ENCODE peak calls at places on chromosomes 7 and 10, in ten cellular contexts. L is kidney epithelial cell, A is endodermal cell, E is epithelial cell of proximal tubule, B is cardiac fibroblast, H is astrocyte of the spinal cord, D is brain microvascular endothelial cell, C is lower leg skin, Q is fibroblast of mammary gland, V is colonic mucosa. J is an unnamed sample.

GRCh38 chr7:42617071-42617705 is 294.7 kb downstream of the C7orf25 start:
- DNase-seq in A (no peak), Q (no peak), D (no peak), C (no peak), E (no peak), H (no peak), B (peak), V (no peak), L (no peak), J (no peak)

GRCh38 chr7:132393789-132394261 is 182.4 kb downstream of the PLXNA4 start:
- DNase-seq in E (peak), C (peak), L (no peak), B (no peak), H (peak), D (no peak), A (no peak), Q (peak), V (no peak), J (no peak)

GRCh38 chr7:68770649-68771048 is 827.6 kb upstream of the AUTS2 start:
- DNase-seq in L (no peak), V (no peak), Q (no peak), A (no peak), B (no peak), C (no peak), E (no peak), H (no peak), D (no peak), J (no peak)

GRCh38 chr10:125868372-125868975 is 12.6 kb downstream of the DHX32 start:
- DNase-seq in E (no peak), A (peak), V (no peak), D (peak), C (no peak), H (peak), Q (peak), L (peak), B (peak), J (peak)

GRCh38 chr10:22931948-22932347 is 4.1 kb downstream of the ARMC3 start:
- DNase-seq in C (no peak), A (no peak), H (peak), E (no peak), Q (peak), D (peak), L (no peak), V (no peak), B (peak), J (peak)

GRCh38 chr10:91694170-91694794 is 61.4 kb upstream of the PPP1R3C start:
- DNase-seq in V (peak), D (peak), L (no peak), B (peak), C (no peak), H (peak), E (no peak), A (peak), Q (peak), J (peak)

GRCh38 chr10:6333086-6333485 is 130.4 kb downstream of the PFKFB3 start:
- DNase-seq in D (no peak), C (no peak), B (no peak), V (no peak), Q (no peak), H (no peak), A (no peak), E (no peak), L (no peak), J (no peak)

GRCh38 chr7:23021581-23021980 is 7.7 kb upstream of the HYCC1 start:
- DNase-seq in L (no peak), B (peak), V (no peak), D (no peak), Q (peak), H (no peak), A (no peak), E (no peak), C (no peak), J (no peak)

GRCh38 chr10:62384057-62384446 is 9.9 kb downstream of the ZNF365 start:
- DNase-seq in Q (peak), B (peak), L (peak), H (peak), A (no peak), V (no peak), E (no peak), D (peak), C (no peak), J (peak)

GRCh38 chr10:55410415-55410885 is 609.4 kb upstream of the PCDH15 start:
- DNase-seq in C (peak), L (no peak), Q (peak), B (no peak), E (no peak), H (no peak), A (peak), D (peak), V (peak), J (no peak)

GRCh38 chr7:134548877-134549276 is at the start of gene AKR1B15:
- DNase-seq in C (peak), L (no peak), V (no peak), Q (peak), B (peak), D (no peak), H (no peak), A (no peak), E (no peak), J (peak)

GRCh38 chr7:371779-372545 is 82.0 kb downstream of the FOXL3 start:
- DNase-seq in B (no peak), E (no peak), V (no peak), A (peak), H (no peak), D (no peak), Q (no peak), C (no peak), L (no peak), J (no peak)

GRCh38 chr7:17696422-17696821 is 243.9 kb downstream of the SNX13 start:
- DNase-seq in Q (peak), H (peak), D (peak), C (peak), B (peak), E (no peak), V (no peak), L (no peak), A (no peak), J (peak)

GRCh38 chr7:65250697-65251395 is 122.8 kb upstream of the ZNF92 start:
- DNase-seq in H (no peak), V (peak), B (no peak), E (no peak), D (no peak), A (no peak), Q (no peak), C (no peak), L (no peak), J (no peak)

GRCh38 chr10:84244651-84245270 is at the start of gene RGR:
- DNase-seq in Q (no peak), C (peak), L (no peak), H (no peak), E (no peak), A (no peak), V (no peak), B (no peak), D (no peak), J (no peak)

GRCh38 chr7:87038993-87039716 is 20.3 kb downstream of the ELAPOR2 start:
- DNase-seq in H (no peak), A (no peak), B (no peak), D (no peak), V (no peak), Q (no peak), C (no peak), E (no peak), L (no peak), J (no peak)
- H3K4me3 ChIP-seq in H (peak), A (peak), B (no peak), D (peak), V (peak), Q (no peak), C (no peak), E (peak), L (peak), J (no peak)

DNA sequence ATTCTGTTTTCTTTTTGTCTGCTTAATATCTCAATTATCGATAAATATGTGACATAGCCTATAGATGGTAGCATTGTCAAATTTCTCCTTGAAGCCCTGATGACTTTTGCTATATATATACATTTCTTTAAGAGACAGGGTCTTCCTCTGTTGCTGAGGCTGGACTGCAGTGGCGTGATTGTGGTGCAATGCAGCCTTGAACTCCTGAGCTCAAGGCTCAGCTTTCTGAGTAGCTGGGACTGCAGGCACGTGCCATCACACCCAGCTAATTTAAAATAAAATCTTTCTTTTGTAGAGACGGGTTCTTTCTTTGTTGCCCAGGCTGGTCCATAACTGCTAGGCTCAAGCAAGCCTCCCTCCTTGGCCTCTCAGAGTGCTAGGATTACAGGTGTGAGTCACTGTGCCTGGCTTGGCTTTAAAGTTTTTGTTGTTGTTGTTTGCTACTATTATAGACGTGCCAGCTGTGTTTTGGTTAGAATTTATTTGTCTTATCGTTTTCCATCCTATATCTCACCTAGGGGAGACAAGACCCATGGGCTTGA is 7.0 kb downstream of the UMAD1 start:
- DNase-seq in A (no peak), Q (no peak), H (no peak), V (no peak), C (no peak), D (no peak), E (no peak), L (no peak), B (no peak), J (no peak)
- TF ChIP-seq CTCF in A (no peak), Q (no peak), H (no peak), V (no peak), C (no peak), D (no peak), E (no peak), L (no peak), B (no peak), J (no peak)

DNA sequence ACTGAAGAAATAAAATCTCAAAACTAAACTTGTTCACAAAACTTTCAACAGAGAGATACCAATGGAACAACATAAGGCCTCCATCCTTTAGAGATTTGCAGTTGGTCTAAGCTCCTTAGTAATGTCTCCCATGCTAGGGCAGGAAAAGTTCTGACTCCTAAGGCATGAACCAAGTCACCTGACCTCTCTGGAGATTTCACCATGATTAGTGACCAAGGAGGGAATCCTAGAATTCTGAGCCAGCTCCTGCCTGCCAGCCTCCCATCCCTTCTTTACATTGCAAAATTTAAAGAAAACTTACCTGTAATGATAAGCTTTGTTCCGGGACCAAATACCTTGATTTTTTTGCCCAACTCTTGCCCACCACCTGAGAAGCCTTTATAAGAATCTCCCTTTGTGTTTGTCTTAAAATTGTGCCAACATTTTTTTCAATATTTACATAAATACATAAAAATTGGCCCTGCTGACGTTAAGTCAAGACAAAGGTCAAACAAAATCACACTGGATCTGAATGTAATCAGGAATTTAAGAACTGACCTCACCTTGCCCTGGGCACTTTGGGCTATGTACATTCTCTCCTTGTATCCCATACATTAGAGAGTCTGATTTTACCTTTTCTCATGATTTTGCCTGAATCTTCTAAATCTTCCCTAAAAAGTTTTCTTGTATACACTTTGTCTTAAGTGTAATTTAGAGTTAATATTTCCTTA is at the start of gene TARP:
- DNase-seq in E (no peak), B (no peak), A (no peak), D (no peak), C (no peak), Q (no peak), H (no peak), V (no peak), L (no peak), J (no peak)
- H3K4me3 ChIP-seq in E (no peak), B (no peak), A (no peak), D (no peak), C (no peak), Q (no peak), H (no peak), V (no peak), L (no peak), J (no peak)

GRCh38 chr7:112501958-112502503 is 21.2 kb downstream of the LSMEM1 start:
- DNase-seq in Q (no peak), H (no peak), C (no peak), V (no peak), A (peak), B (no peak), E (no peak), D (no peak), L (no peak), J (no peak)

GRCh38 chr7:112502700-112503099 is 21.9 kb downstream of the LSMEM1 start:
- DNase-seq in C (no peak), E (no peak), A (peak), Q (no peak), H (no peak), D (no peak), V (no peak), B (no peak), L (no peak), J (no peak)

GRCh38 chr7:112497481-112497880 is 16.7 kb downstream of the LSMEM1 start:
- DNase-seq in H (no peak), B (no peak), L (no peak), E (no peak), D (no peak), V (no peak), A (peak), Q (no peak), C (no peak), J (peak)

GRCh38 chr7:112503361-112504023 is 22.7 kb downstream of the LSMEM1 start:
- DNase-seq in H (no peak), Q (no peak), E (no peak), L (no peak), D (no peak), C (no peak), A (no peak), V (no peak), B (no peak), J (no peak)

DNA sequence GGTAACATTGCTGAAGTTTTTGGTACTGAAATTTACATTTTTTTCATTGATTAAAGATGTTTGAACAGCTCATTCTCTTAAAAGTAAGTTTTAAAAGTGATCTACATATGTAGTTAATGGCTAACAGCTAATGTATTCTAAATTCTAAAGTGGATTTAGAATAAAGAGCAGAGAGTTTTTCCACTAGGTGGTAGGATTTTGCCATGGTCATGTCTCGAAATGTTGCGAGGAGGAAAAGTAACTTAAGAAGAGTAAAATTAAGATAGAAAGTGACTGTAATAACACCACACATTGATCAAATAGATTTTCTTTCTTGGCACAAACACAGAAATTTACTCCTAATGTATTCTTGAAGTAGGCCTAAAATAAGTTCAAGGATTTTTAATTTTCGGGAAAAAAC is 19.8 kb downstream of the LSMEM1 start:
- DNase-seq in V (no peak), B (peak), A (peak), C (no peak), E (no peak), L (no peak), H (peak), Q (peak), D (no peak), J (peak)
- TF ChIP-seq CTCF in V (no peak), B (no peak), A (peak), C (no peak), E (peak), L (no peak), H (peak), Q (peak), D (peak), J (peak)

GRCh38 chr7:129394982-129395906 is 39.0 kb upstream of the STRIP2 start:
- DNase-seq in L (no peak), H (no peak), D (no peak), B (no peak), E (no peak), Q (no peak), C (no peak), V (no peak), A (no peak), J (peak)

GRCh38 chr7:129390314-129390713 is 43.9 kb upstream of the STRIP2 start:
- DNase-seq in D (no peak), Q (no peak), C (no peak), A (no peak), L (no peak), H (no peak), E (no peak), V (no peak), B (no peak), J (no peak)

GRCh38 chr7:129394101-129394500 is 40.1 kb upstream of the STRIP2 start:
- DNase-seq in L (peak), A (no peak), D (no peak), B (no peak), C (no peak), E (peak), V (no peak), H (no peak), Q (no peak), J (no peak)

GRCh38 chr7:129391546-129392211 is 42.6 kb upstream of the STRIP2 start:
- DNase-seq in E (no peak), V (no peak), H (no peak), Q (no peak), D (no peak), B (no peak), A (no peak), L (no peak), C (no peak), J (no peak)

DNA sequence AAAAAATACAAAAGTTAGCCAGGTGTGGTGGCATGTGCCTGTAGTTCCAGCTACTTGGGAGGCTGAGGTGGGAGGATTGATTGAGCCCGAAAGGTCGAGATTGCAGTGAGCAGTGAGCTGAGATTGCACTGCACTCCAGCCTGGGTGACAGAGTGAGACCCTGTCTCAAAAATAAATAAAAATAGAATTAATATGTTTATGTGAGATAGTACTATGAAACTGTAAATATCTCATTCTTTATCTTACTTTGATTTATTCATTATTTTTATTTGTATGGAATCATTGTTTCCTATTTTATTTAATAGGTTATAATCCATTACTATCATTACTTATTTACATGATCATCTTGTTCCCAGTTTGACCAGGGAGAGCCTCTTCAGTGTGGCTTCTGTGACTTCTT is 41.0 kb upstream of the STRIP2 start:
- DNase-seq in A (no peak), C (no peak), E (no peak), H (no peak), Q (no peak), B (no peak), V (no peak), D (no peak), L (no peak), J (no peak)
- H3K4me3 ChIP-seq in A (no peak), C (no peak), E (no peak), H (no peak), Q (no peak), B (no peak), V (no peak), D (no peak), L (no peak), J (no peak)

GRCh38 chr10:106268000-106268399 is 896.5 kb downstream of the SORCS1 start:
- DNase-seq in H (no peak), A (no peak), V (no peak), L (no peak), C (no peak), E (no peak), B (no peak), D (no peak), Q (no peak), J (no peak)

GRCh38 chr10:106267591-106267990 is 896.9 kb downstream of the SORCS1 start:
- DNase-seq in L (no peak), B (no peak), E (no peak), V (no peak), Q (no peak), C (no peak), D (no peak), A (no peak), H (no peak), J (no peak)

GRCh38 chr10:106271237-106271636 is 893.3 kb downstream of the SORCS1 start:
- DNase-seq in A (no peak), L (no peak), D (no peak), C (no peak), B (no peak), E (no peak), H (no peak), Q (no peak), V (no peak), J (no peak)
- TF ChIP-seq CTCF in A (peak), L (peak), D (no peak), C (no peak), B (peak), E (peak), H (peak), Q (peak), V (no peak), J (peak)

GRCh38 chr10:128161031-128161430 is 34.8 kb upstream of the MKI67 start:
- DNase-seq in E (no peak), V (no peak), B (no peak), C (no peak), L (no peak), H (no peak), D (no peak), A (no peak), Q (no peak), J (no peak)

GRCh38 chr10:128158024-128158795 is 32.0 kb upstream of the MKI67 start:
- DNase-seq in V (no peak), E (no peak), H (no peak), L (no peak), Q (no peak), C (no peak), B (no peak), A (no peak), D (no peak), J (no peak)

GRCh38 chr10:128165536-128165935 is 39.3 kb upstream of the MKI67 start:
- DNase-seq in B (no peak), D (no peak), L (no peak), Q (no peak), H (no peak), V (no peak), E (no peak), A (no peak), C (no peak), J (no peak)

GRCh38 chr10:128160335-128160734 is 34.1 kb upstream of the MKI67 start:
- DNase-seq in E (no peak), V (no peak), B (no peak), C (no peak), H (no peak), L (no peak), D (no peak), A (no peak), Q (no peak), J (no peak)

DNA sequence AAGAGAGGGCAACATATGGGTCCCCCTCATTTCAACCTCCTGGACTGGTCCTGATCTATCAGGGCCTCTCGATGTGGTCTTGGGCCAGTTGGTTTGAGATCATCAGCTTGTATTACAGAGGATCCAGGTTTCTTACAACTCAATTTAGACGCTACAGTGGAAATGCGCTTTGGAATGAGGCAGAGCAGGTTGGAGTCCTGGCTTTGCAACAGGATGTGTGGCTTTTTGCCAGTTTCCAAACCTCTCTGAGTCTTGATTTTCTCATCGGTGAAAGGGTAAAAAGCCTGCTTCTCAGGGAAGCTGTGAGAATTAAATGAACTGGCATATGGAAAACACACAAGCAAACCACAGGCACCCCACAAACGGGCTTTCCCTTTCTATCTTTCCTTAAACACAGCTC is 37.5 kb upstream of the MKI67 start:
- DNase-seq in A (no peak), Q (no peak), H (no peak), D (no peak), V (no peak), E (no peak), L (no peak), B (no peak), C (no peak), J (no peak)
- H3K4me3 ChIP-seq in A (no peak), Q (no peak), H (no peak), D (no peak), V (no peak), E (no peak), L (no peak), B (no peak), C (no peak), J (no peak)

GRCh38 chr7:50268990-50269389 is 35.5 kb upstream of the IKZF1 start:
- DNase-seq in L (no peak), C (no peak), A (no peak), H (no peak), V (no peak), Q (no peak), E (no peak), B (no peak), D (no peak), J (no peak)

GRCh38 chr7:50265968-50266694 is 38.4 kb upstream of the IKZF1 start:
- DNase-seq in V (no peak), E (no peak), A (no peak), L (no peak), Q (no peak), H (no peak), B (no peak), C (no peak), D (no peak), J (no peak)

GRCh38 chr7:50267525-50268041 is 36.9 kb upstream of the IKZF1 start:
- DNase-seq in V (no peak), B (no peak), Q (no peak), A (no peak), E (no peak), L (no peak), D (no peak), C (no peak), H (no peak), J (no peak)

GRCh38 chr7:50266893-50267386 is 37.6 kb upstream of the IKZF1 start:
- DNase-seq in Q (no peak), C (no peak), H (no peak), V (peak), L (no peak), D (no peak), E (no peak), B (no peak), A (no peak), J (no peak)

GRCh38 chr7:50268223-50268622 is 36.3 kb upstream of the IKZF1 start:
- DNase-seq in E (no peak), A (no peak), H (no peak), C (no peak), L (no peak), V (no peak), B (no peak), Q (no peak), D (no peak), J (no peak)
- TF ChIP-seq CTCF in E (no peak), A (no peak), H (no peak), C (no peak), L (no peak), V (no peak), B (no peak), Q (no peak), D (no peak), J (no peak)

J was measured in choroid plexus epithelial cell.